ENCODE peak calls at places on chromosomes 12 and 14, in five cellular contexts. M is testis, H is gastrocnemius medialis, A is adrenal gland, P is esophagus squamous epithelium. C is an unnamed sample.

GRCh38 chr14:72787841-72788240 is 106.1 kb downstream of the DPF3 start:
- DNase-seq in A (no peak), H (no peak), P (no peak), M (no peak), C (no peak)

GRCh38 chr14:64983439-64984310 is 3.0 kb upstream of the FNTB start:
- DNase-seq in M (peak), P (no peak), H (no peak), A (no peak), C (no peak)

GRCh38 chr14:101360045-101360931 is 201.0 kb upstream of the DIO3 start:
- DNase-seq in P (no peak), A (peak), M (peak), H (peak), C (no peak)

GRCh38 chr12:25705256-25705655 is 152.2 kb upstream of the LMNTD1 start:
- DNase-seq in M (no peak), H (no peak), P (no peak), A (no peak), C (no peak)

GRCh38 chr12:51890511-51891171 is 2.7 kb downstream of the ANKRD33 start:
- DNase-seq in M (no peak), H (no peak), A (no peak), P (no peak), C (peak)

GRCh38 chr14:76775159-76775694 is 14.0 kb downstream of the VASH1 start:
- DNase-seq in P (no peak), A (peak), M (no peak), H (no peak), C (no peak)

GRCh38 chr12:59027199-59027598 is 106.9 kb upstream of the LRIG3 start:
- DNase-seq in A (no peak), M (no peak), P (no peak), H (no peak), C (no peak)

GRCh38 chr12:106841471-106842302 is 67.2 kb downstream of the RIC8B start:
- DNase-seq in H (peak), P (no peak), M (peak), A (peak), C (no peak)

GRCh38 chr14:77302926-77303325 is 17.8 kb downstream of the POMT2 start:
- DNase-seq in M (no peak), A (peak), H (no peak), P (no peak), C (no peak)

GRCh38 chr12:1579626-1580025 is 14.8 kb downstream of the FBXL14 start:
- DNase-seq in P (no peak), H (no peak), A (no peak), M (no peak), C (no peak)

GRCh38 chr12:63845726-63846125 is 1.2 kb downstream of the SRGAP1 start:
- DNase-seq in H (no peak), A (no peak), M (no peak), P (no peak), C (no peak)

GRCh38 chr14:103607039-103607668 is 21.9 kb upstream of the KLC1 start:
- DNase-seq in P (no peak), A (peak), H (peak), M (peak), C (peak)

GRCh38 chr12:29566441-29566840 is 69.0 kb upstream of the OVCH1 start:
- DNase-seq in P (no peak), A (no peak), H (no peak), M (no peak), C (no peak)

GRCh38 chr12:54306925-54307731 is 6.3 kb upstream of the NFE2 start:
- DNase-seq in M (no peak), A (peak), P (peak), H (peak), C (peak)

GRCh38 chr12:3129301-3130052 is 52.3 kb downstream of the TSPAN9 start:
- DNase-seq in H (no peak), M (no peak), A (no peak), P (no peak), C (no peak)

GRCh38 chr12:14810953-14811483 is 3.0 kb downstream of the SMCO3 start:
- DNase-seq in H (no peak), P (no peak), A (peak), M (no peak), C (peak)

GRCh38 chr14:35215110-35215872 is 76.9 kb upstream of the PSMA6 start:
- DNase-seq in A (no peak), P (no peak), M (no peak), H (no peak), C (no peak)

GRCh38 chr14:76958975-76959710 is 69.4 kb downstream of the IRF2BPL start:
- DNase-seq in H (no peak), A (peak), M (no peak), P (no peak), C (no peak)

GRCh38 chr12:4819654-4820053 is 90.1 kb upstream of the KCNA1 start:
- DNase-seq in M (no peak), H (no peak), P (no peak), A (peak), C (no peak)

GRCh38 chr12:30357712-30358111 is 338.0 kb downstream of the IPO8 start:
- DNase-seq in M (no peak), P (no peak), A (no peak), H (no peak), C (no peak)

GRCh38 chr14:49584058-49584457 is 2.1 kb downstream of the RPS29 start:
- DNase-seq in H (no peak), M (no peak), P (no peak), A (no peak), C (no peak)
- TF ChIP-seq POLR2A in H (no peak), M (no peak), P (no peak), A (no peak), C (no peak)

DNA sequence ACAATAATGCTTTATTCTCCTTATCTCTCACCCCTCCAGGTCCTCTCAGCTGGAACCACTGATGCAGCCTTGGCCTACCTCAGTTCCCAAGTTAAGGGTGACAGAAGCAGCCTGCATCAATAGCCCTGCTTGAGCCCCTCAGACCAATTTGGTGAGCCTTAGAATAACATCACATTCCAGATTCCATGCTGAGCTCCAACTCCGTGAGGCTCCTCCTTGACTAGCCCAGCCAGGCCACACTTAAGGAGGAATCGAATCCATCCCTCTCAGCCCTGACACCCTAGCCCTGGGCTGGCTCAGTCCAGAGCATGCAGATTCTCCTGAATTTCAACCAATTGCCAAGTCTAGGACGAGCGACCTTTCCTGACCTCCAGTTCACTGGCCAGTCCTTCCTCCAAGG is 91.1 kb downstream of the ARMH4 start:
- DNase-seq in P (no peak), M (no peak), H (no peak), A (no peak), C (no peak)
- H3K27ac ChIP-seq in P (no peak), M (no peak), H (no peak), A (no peak), C (no peak)

DNA sequence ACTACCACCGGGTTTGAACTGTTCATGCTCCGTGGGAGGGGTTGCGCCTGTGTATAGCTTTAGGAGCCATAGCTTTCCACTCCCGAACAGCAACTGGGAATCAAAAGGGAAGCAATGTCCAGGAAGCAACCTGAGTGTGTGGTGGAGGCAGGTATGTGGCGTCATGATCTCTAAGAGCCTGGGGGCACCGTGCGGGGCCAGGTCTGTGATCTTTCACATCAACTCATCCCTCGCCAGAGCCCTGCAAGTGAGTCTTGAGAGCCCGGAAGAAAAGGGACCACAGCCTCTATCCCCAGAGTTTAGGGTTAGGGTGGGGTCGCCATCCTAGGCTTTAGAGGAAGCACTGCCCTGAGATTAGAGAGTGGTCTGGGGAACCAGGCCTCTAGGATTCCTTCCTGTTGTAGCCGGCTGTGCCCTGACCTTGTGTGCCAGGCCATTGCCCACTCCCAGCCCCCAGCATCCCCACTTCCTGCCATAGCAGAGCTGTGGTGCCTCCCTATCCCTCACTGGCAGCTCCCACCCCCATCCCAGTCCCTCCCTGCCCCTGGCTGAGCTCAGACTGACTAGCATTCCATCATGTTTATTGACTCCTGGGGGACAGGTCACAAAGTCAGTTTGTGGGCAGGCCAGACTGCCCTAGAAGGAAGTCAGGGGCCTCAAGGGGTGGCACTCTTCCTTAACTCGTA is 733 bp upstream of the ADCY4 start:
- DNase-seq in A (no peak), M (no peak), P (no peak), H (no peak), C (no peak)
- TF ChIP-seq POLR2A in A (no peak), M (no peak), P (no peak), H (no peak), C (no peak)

GRCh38 chr12:50387972-50388478 is 8.4 kb downstream of the FAM186A start:
- DNase-seq in H (no peak), M (no peak), P (no peak), A (peak), C (no peak)
- H3K27ac ChIP-seq in H (no peak), M (no peak), P (no peak), A (no peak), C (no peak)

GRCh38 chr14:23153891-23154796 is 29.3 kb downstream of the SLC7A8 start:
- DNase-seq in H (peak), A (peak), P (peak), M (peak), C (peak)
- TF ChIP-seq POLR2A in H (peak), A (peak), P (no peak), M (no peak), C (peak)